ENCODE peak calls at places on chromosomes 2 and 18, in four cellular contexts. B is breast epithelium, E is prostate gland, J is progenitor cell of endocrine pancreas. Z is an unnamed sample.

GRCh38 chr18:64678048-64678447 is 529.2 kb upstream of the LINC00305 start:
- DNase-seq in B (no peak), E (no peak), J (no peak), Z (no peak)

GRCh38 chr2:727071-727470 is 49.9 kb upstream of the TMEM18 start:
- DNase-seq in B (no peak), E (no peak), J (no peak), Z (no peak)

GRCh38 chr2:154495455-154495868 is 203.0 kb upstream of the KCNJ3 start:
- DNase-seq in B (no peak), E (no peak), J (no peak), Z (no peak)

GRCh38 chr2:115168457-115168856 is 726.0 kb downstream of the DPP10 start:
- DNase-seq in B (no peak), E (no peak), J (no peak), Z (no peak)

GRCh38 chr18:56650056-56650455 is 1.1 kb upstream of the WDR7 start:
- DNase-seq in B (no peak), E (no peak), J (no peak), Z (no peak)

GRCh38 chr2:170457742-170458141 is 257.4 kb upstream of the SP5 start:
- DNase-seq in B (no peak), E (no peak), J (no peak), Z (no peak)

GRCh38 chr2:56671973-56672569 is 488.3 kb downstream of the CCDC85A start:
- DNase-seq in B (no peak), E (no peak), J (no peak), Z (no peak)

GRCh38 chr2:6913415-6914157 is 3.6 kb upstream of the RNF144A start:
- DNase-seq in B (no peak), E (no peak), J (no peak), Z (no peak)

GRCh38 chr2:224086226-224086911 is 47.3 kb upstream of the SERPINE2 start:
- DNase-seq in B (no peak), E (no peak), J (no peak), Z (no peak)

GRCh38 chr2:55051026-55051866 is 995 bp upstream of the RTN4 start:
- DNase-seq in B (peak), E (peak), J (no peak), Z (no peak)

GRCh38 chr18:25099838-25100393 is 252.1 kb downstream of the ZNF521 start:
- DNase-seq in B (no peak), E (no peak), J (no peak), Z (no peak)

GRCh38 chr2:12534646-12535263 is 182.0 kb upstream of the TRIB2 start:
- DNase-seq in B (peak), E (no peak), J (no peak), Z (no peak)

GRCh38 chr2:70670626-70671025 is 97.4 kb downstream of the ADD2 start:
- DNase-seq in B (no peak), E (no peak), J (no peak), Z (no peak)

GRCh38 chr2:20474757-20475566 is 28.1 kb downstream of the RHOB start:
- DNase-seq in B (peak), E (no peak), J (no peak), Z (no peak)

GRCh38 chr2:188369365-188369764 is 77.7 kb downstream of the GULP1 start:
- DNase-seq in B (no peak), E (peak), J (no peak), Z (no peak)

GRCh38 chr2:201574754-201575153 is 68.5 kb downstream of the TMEM237 start:
- DNase-seq in B (no peak), E (no peak), J (no peak), Z (no peak)

GRCh38 chr18:3401669-3402620 is 48.0 kb upstream of the TGIF1 start:
- DNase-seq in B (no peak), E (no peak), J (no peak), Z (peak)

GRCh38 chr2:235909371-235909770 is 258.8 kb downstream of the GBX2 start:
- DNase-seq in B (no peak), E (no peak), J (no peak), Z (no peak)

GRCh38 chr18:46283895-46284295 is 179.7 kb downstream of the HAUS1 start:
- DNase-seq in B (no peak), E (no peak), J (no peak), Z (no peak)

DNA sequence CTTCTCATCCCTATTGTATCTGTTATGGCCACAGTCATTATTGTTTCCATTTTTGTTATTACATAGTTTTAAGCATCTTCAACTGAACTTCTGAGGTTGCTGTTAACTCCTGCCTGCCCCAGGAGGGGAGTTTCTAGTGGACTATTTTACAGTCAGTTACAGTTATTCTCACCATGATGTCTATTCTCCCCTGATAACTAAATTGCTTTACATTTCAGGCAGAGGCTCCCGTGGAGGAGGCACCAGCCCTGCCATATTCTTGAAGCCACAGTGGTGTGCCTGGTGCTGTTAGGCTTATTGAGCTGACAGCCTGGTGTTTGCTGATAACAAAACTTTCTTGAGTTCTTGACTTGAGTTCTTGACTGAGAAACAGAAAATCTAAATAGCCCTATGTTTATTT is 256.4 kb downstream of the TFCP2L1 start:
- DNase-seq in B (no peak), E (no peak), J (no peak), Z (no peak)
- TF ChIP-seq CTCF in B (no peak), E (no peak), J (no peak), Z (no peak)

GRCh38 chr2:147141930-147142329 is 702.9 kb upstream of the ACVR2A start:
- DNase-seq in B (no peak), E (no peak), J (no peak), Z (no peak)
- TF ChIP-seq CTCF in B (no peak), E (no peak), J (peak), Z (no peak)

GRCh38 chr2:219737270-219737691 is 109.9 kb downstream of the SLC4A3 start:
- DNase-seq in B (peak), E (no peak), J (no peak), Z (no peak)
- TF ChIP-seq CTCF in B (no peak), E (no peak), J (peak), Z (peak)

GRCh38 chr2:241858206-241859016 is at the start of gene PDCD1:
- DNase-seq in B (no peak), E (no peak), J (no peak), Z (no peak)

GRCh38 chr2:241860184-241861078 is 1.7 kb upstream of the PDCD1 start:
- DNase-seq in B (no peak), E (no peak), J (no peak), Z (no peak)

GRCh38 chr2:241861264-241861663 is 2.6 kb upstream of the PDCD1 start:
- DNase-seq in B (no peak), E (no peak), J (no peak), Z (no peak)

GRCh38 chr2:241859017-241859435 is 332 bp upstream of the PDCD1 start:
- DNase-seq in B (no peak), E (no peak), J (no peak), Z (no peak)

GRCh38 chr2:241859436-241860183 is 916 bp upstream of the PDCD1 start:
- DNase-seq in B (no peak), E (no peak), J (no peak), Z (no peak)
- TF ChIP-seq CTCF in B (no peak), E (no peak), J (peak), Z (no peak)

GRCh38 chr2:212523756-212524155 is 14.8 kb downstream of the ERBB4 start:
- DNase-seq in B (no peak), E (no peak), J (no peak), Z (no peak)

GRCh38 chr2:212526059-212526458 is 12.5 kb downstream of the ERBB4 start:
- DNase-seq in B (no peak), E (no peak), J (no peak), Z (no peak)

GRCh38 chr2:212517693-212518092 is 20.9 kb downstream of the ERBB4 start:
- DNase-seq in B (no peak), E (no peak), J (no peak), Z (no peak)

GRCh38 chr2:212520340-212520739 is 18.3 kb downstream of the ERBB4 start:
- DNase-seq in B (no peak), E (no peak), J (no peak), Z (no peak)
- TF ChIP-seq CTCF in B (no peak), E (no peak), J (peak), Z (peak)

GRCh38 chr2:177717831-177718618 is 325.5 kb downstream of the AGPS start:
- DNase-seq in B (no peak), E (no peak), J (no peak), Z (no peak)
- TF ChIP-seq CTCF in B (no peak), E (no peak), J (peak), Z (no peak)

GRCh38 chr18:11548940-11549551 is 60.4 kb upstream of the SLC35G4 start:
- DNase-seq in B (no peak), E (no peak), J (no peak), Z (no peak)
- TF ChIP-seq CTCF in B (no peak), E (no peak), J (peak), Z (no peak)

GRCh38 chr2:24024018-24024417 is 14.1 kb downstream of the MFSD2B start:
- DNase-seq in B (no peak), E (no peak), J (no peak), Z (no peak)
- TF ChIP-seq CTCF in B (no peak), E (no peak), J (peak), Z (no peak)